ENCODE peak calls at places on chromosome 9, in six cellular contexts. O is stimulated activated CD4-positive, alpha-beta T cell treated with anti-CD3 and anti-CD28 coated beads, Interleukin-12 subunit alpha, Interleukin-12 subunit beta, amount 100 ng/mL, for 48 hours; H is NCI-H345; Y is left ventricle myocardium superior; K is EL; E is Kasumi-1. T is an unnamed sample.

GRCh38 chr9:92911496-92912475 is 33.9 kb upstream of the ZNF484 start:
- DNase-seq in O (no peak), H (peak), Y (no peak), K (no peak), E (no peak), T (no peak)

GRCh38 chr9:106376689-106377088 is 486.3 kb upstream of the ZNF462 start:
- DNase-seq in O (no peak), H (no peak), Y (no peak), K (peak), E (no peak), T (no peak)

GRCh38 chr9:33867747-33868429 is 50.9 kb downstream of the UBE2R2 start:
- DNase-seq in O (no peak), H (no peak), Y (peak), K (no peak), E (no peak), T (no peak)

GRCh38 chr9:72552356-72552755 is 30.9 kb downstream of the TMC1 start:
- DNase-seq in O (no peak), H (no peak), Y (no peak), K (no peak), E (no peak), T (no peak)

GRCh38 chr9:133374612-133375115 is 1.2 kb downstream of the SURF4 start:
- DNase-seq in O (no peak), H (no peak), Y (no peak), K (peak), E (peak), T (no peak)

GRCh38 chr9:91033802-91034201 is 232.2 kb downstream of the SYK start:
- DNase-seq in O (peak), H (no peak), Y (peak), K (peak), E (no peak), T (no peak)

GRCh38 chr9:94761506-94761905 is 35.0 kb downstream of the AOPEP start:
- DNase-seq in O (no peak), H (no peak), Y (no peak), K (no peak), E (no peak), T (no peak)

GRCh38 chr9:9921771-9922170 is 691.0 kb downstream of the PTPRD start:
- DNase-seq in O (no peak), H (no peak), Y (no peak), K (no peak), E (no peak), T (no peak)

GRCh38 chr9:38132956-38133355 is 63.9 kb upstream of the SHB start:
- DNase-seq in O (no peak), H (no peak), Y (no peak), K (no peak), E (no peak), T (no peak)

GRCh38 chr9:75132244-75132643 is 43.9 kb downstream of the OSTF1 start:
- DNase-seq in O (no peak), H (no peak), Y (no peak), K (no peak), E (no peak), T (no peak)

T was measured in Calu3.